ENCODE peak calls at places on chromosomes 3 and 15, in seven cellular contexts. D is H1, J is SK-N-SH, F is GM12878, Y is HCT116, B is HepG2, G is K562. P is an unnamed sample.

GRCh38 chr15:45668386-45668785 is 33.6 kb downstream of the SQOR start:
- DNase-seq in G (no peak), F (no peak), J (no peak), Y (no peak), D (no peak), B (no peak), P (no peak)

GRCh38 chr3:106703524-106703923 is 673.7 kb upstream of the CCDC54 start:
- DNase-seq in G (no peak), Y (no peak), D (no peak), B (no peak), J (peak), F (no peak), P (no peak)

GRCh38 chr3:97719156-97719821 is 45.3 kb upstream of the ARL6 start:
- DNase-seq in D (peak), J (peak), G (peak), B (peak), F (peak), Y (peak), P (peak)

GRCh38 chr3:170477395-170477794 is 58.7 kb downstream of the CLDN11 start:
- DNase-seq in G (no peak), D (no peak), Y (no peak), B (no peak), J (no peak), F (no peak), P (no peak)

GRCh38 chr3:1594940-1595339 is 502.1 kb downstream of the CNTN6 start:
- DNase-seq in J (no peak), Y (no peak), B (no peak), D (no peak), F (no peak), G (no peak), P (no peak)

GRCh38 chr3:36700537-36701248 is 63.7 kb downstream of the DCLK3 start:
- DNase-seq in G (peak), D (peak), F (no peak), Y (peak), J (peak), B (peak), P (peak)

GRCh38 chr3:60017631-60018030 is 967.8 kb upstream of the CFAP20DC start:
- DNase-seq in D (no peak), F (peak), G (no peak), J (no peak), B (no peak), Y (no peak), P (no peak)

GRCh38 chr3:41701196-41701698 is 260.7 kb downstream of the ULK4 start:
- DNase-seq in F (no peak), G (no peak), B (no peak), J (no peak), Y (no peak), D (no peak), P (no peak)

GRCh38 chr3:187833799-187834578 is 88.7 kb upstream of the BCL6 start:
- DNase-seq in F (no peak), B (no peak), G (no peak), D (peak), J (no peak), Y (no peak), P (no peak)

GRCh38 chr3:52509753-52510328 is 14.7 kb downstream of the STAB1 start:
- DNase-seq in D (no peak), Y (no peak), G (no peak), F (no peak), J (no peak), B (no peak), P (no peak)

GRCh38 chr3:178719036-178719635 is 182.9 kb downstream of the KCNMB2 start:
- DNase-seq in G (no peak), B (no peak), F (no peak), J (no peak), Y (no peak), D (no peak), P (no peak)

GRCh38 chr3:140568842-140569520 is 108.9 kb upstream of the TRIM42 start:
- DNase-seq in Y (no peak), D (no peak), F (no peak), B (no peak), J (no peak), G (no peak), P (no peak)

GRCh38 chr3:137854498-137855285 is 90.6 kb downstream of the SOX14 start:
- DNase-seq in D (no peak), B (no peak), G (no peak), Y (no peak), J (no peak), F (no peak), P (peak)

GRCh38 chr3:143040264-143040879 is 39.0 kb downstream of the U2SURP start:
- DNase-seq in F (no peak), J (no peak), G (no peak), D (no peak), B (no peak), Y (no peak), P (peak)

GRCh38 chr3:147937341-147937740 is 528.2 kb downstream of the ZIC1 start:
- DNase-seq in B (no peak), F (no peak), Y (no peak), D (no peak), G (no peak), J (no peak), P (no peak)

GRCh38 chr3:186517218-186517617 is 27.0 kb downstream of the CRYGS start:
- DNase-seq in Y (no peak), G (no peak), D (no peak), B (no peak), J (no peak), F (no peak), P (no peak)

GRCh38 chr3:148582126-148582525 is 115.6 kb upstream of the AGTR1 start:
- DNase-seq in J (no peak), D (no peak), G (no peak), B (no peak), Y (no peak), F (no peak), P (no peak)

GRCh38 chr3:117243657-117244056 is 534.1 kb downstream of the TUSC7 start:
- DNase-seq in F (no peak), Y (no peak), D (no peak), B (no peak), G (no peak), J (no peak), P (no peak)

GRCh38 chr15:98980899-98981228 is 26.7 kb downstream of the PGPEP1L start:
- DNase-seq in F (peak), J (no peak), D (no peak), Y (no peak), B (no peak), G (no peak), P (no peak)

GRCh38 chr15:63891763-63892123 is 58.0 kb upstream of the HERC1 start:
- DNase-seq in J (no peak), Y (no peak), B (no peak), G (no peak), D (no peak), F (no peak), P (no peak)

GRCh38 chr3:185561958-185562357 is 9.6 kb upstream of the LIPH start:
- DNase-seq in Y (no peak), B (no peak), F (no peak), J (no peak), G (no peak), D (peak), P (no peak)

GRCh38 chr3:154151969-154152368 is 30.8 kb downstream of the ARHGEF26 start:
- DNase-seq in Y (no peak), F (no peak), B (no peak), J (no peak), G (no peak), D (no peak), P (no peak)

GRCh38 chr15:74206801-74207281 is 4.3 kb upstream of the STRA6 start:
- DNase-seq in G (no peak), J (no peak), D (no peak), Y (no peak), F (no peak), B (no peak), P (no peak)

GRCh38 chr3:36155515-36155914 is 224.8 kb upstream of the STAC start:
- DNase-seq in B (no peak), J (no peak), D (no peak), Y (no peak), F (no peak), G (no peak), P (no peak)

GRCh38 chr3:29758108-29759020 is 477.5 kb downstream of the RBMS3 start:
- DNase-seq in D (no peak), Y (no peak), F (no peak), B (no peak), G (no peak), J (no peak), P (no peak)

GRCh38 chr3:157810924-157811718 is 295.1 kb downstream of the SHOX2 start:
- DNase-seq in B (no peak), J (peak), G (no peak), Y (no peak), D (no peak), F (no peak), P (no peak)

GRCh38 chr3:79517766-79518413 is 249.9 kb downstream of the ROBO1 start:
- DNase-seq in B (peak), Y (no peak), G (no peak), F (no peak), D (no peak), J (peak), P (peak)

GRCh38 chr15:98554272-98555172 is 93.8 kb upstream of the IGF1R start:
- DNase-seq in J (peak), Y (no peak), B (no peak), D (no peak), F (no peak), G (no peak), P (no peak)

GRCh38 chr3:180325533-180325932 is 276.4 kb upstream of the TTC14 start:
- DNase-seq in Y (no peak), G (no peak), B (no peak), J (no peak), D (no peak), F (no peak), P (no peak)

GRCh38 chr3:128362026-128362965 is 104.4 kb downstream of the DNAJB8 start:
- DNase-seq in G (no peak), F (no peak), J (peak), B (no peak), D (no peak), Y (no peak), P (no peak)

GRCh38 chr15:80929225-80929624 is 60.4 kb downstream of the MESD start:
- DNase-seq in F (no peak), D (no peak), G (no peak), Y (no peak), B (no peak), J (no peak), P (no peak)
- TF ChIP-seq YY1 in F (no peak), D (no peak), G (no peak), Y (no peak), B (no peak), J (no peak), P (no peak)

DNA sequence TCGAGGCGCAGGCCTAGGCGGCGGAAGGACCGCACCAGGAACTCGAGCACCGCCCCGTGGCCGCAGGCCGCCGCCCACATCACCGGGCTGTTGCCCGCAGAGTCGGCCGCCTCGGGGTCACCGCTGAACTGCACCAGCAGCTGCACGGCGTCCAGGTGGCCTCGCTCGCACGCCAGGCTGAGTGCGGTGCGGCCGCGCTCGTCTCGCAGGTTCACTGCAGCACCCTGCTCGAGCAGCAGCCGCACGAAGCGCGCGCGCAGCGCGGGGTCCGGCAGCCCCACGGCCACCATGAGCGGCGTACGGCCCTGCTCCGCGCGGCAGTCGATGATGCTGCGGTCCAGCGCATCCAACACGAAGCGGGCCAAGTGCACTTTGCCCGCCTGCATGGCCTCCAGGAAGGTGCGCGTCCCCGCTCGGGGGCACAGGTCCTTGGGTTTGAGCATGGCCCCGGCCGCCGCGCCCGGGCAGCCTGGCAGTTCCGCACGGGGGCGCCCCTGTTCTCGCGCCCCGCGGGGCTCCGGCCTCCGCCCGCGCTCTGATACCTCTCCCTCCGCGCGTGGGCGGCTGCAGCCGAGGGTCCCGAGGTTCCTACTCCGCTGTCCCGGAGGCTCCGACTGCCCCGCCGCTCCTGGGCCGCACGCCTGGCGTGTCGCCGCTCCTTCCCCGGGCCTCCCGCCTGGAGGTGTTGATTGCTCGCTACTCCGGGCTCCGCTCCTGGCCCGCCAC is 557 bp downstream of the ANKRD63 start:
- DNase-seq in J (peak), D (peak), G (peak), Y (no peak), F (no peak), B (peak), P (no peak)
- TF ChIP-seq YY1 in J (no peak), D (peak), G (no peak), Y (no peak), F (no peak), B (peak), P (no peak)

DNA sequence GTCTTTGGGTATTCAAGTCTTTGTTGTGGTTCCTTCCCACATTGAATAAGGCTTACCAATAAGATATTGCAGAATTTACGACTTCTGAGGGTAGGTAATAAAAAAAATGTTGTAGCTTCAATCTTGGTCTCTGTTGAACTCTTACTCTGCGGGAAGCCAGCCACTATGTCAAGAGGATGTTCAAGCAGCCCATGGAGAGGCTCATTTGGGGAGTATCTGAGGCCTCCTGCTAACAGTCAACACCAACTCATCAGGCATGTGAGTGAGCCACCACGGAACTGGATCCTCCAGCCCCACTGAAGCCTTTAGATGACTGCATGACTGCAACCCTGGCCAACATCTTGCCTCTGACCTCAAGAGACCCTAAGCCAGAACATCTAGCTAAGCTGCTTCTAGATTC is 3.2 kb upstream of the TBC1D23 start:
- DNase-seq in Y (no peak), B (no peak), D (no peak), G (no peak), F (no peak), J (no peak), P (no peak)
- TF ChIP-seq YY1 in Y (no peak), B (no peak), D (no peak), G (no peak), F (no peak), J (no peak), P (no peak)

DNA sequence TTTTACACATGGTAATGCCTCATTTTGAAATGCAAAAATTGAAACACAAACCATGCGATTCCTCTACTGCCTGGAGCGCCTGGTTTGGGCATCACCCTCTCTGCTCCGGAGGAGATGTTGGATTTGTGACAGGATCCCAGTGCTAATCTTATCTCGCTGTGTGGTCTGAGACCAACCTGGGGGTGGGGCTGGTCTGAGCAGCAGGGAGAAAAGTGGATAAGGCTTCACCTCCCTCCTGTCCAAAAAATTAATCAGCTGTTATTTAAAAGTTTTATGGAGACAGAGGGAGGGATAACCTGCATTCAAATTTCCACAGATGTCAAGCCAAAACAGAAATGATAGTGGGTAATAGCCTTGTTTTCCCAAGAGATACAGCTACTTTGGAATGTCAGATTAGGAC is 54.1 kb upstream of the SKOR1 start:
- DNase-seq in Y (no peak), F (no peak), D (no peak), J (peak), G (peak), B (no peak), P (no peak)
- TF ChIP-seq YY1 in Y (no peak), F (no peak), D (no peak), J (no peak), G (no peak), B (no peak), P (no peak)

DNA sequence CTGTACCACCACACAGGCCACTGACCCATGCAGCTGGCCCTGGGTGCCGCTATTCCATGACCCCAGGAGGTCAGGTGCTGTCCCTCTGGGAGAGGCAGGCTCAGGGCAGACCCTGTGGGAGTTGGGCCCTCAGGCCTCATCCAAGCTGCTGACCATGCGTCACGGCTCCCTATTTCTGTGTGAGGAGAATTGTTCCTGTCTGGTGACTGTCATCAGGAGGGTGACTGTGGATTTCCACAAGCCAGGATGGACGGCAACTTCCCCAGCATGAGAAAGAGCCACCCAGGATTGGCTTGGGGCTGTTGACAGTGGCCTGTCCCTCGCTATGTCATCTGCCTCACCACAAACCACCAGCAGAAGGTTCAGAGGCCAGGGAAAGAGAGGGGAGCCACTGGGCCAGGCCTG is 41.4 kb downstream of the ZDHHC19 start:
- DNase-seq in D (no peak), B (no peak), Y (no peak), J (no peak), F (no peak), G (no peak), P (no peak)
- TF ChIP-seq YY1 in D (no peak), B (no peak), Y (no peak), J (no peak), F (no peak), G (no peak), P (no peak)

DNA sequence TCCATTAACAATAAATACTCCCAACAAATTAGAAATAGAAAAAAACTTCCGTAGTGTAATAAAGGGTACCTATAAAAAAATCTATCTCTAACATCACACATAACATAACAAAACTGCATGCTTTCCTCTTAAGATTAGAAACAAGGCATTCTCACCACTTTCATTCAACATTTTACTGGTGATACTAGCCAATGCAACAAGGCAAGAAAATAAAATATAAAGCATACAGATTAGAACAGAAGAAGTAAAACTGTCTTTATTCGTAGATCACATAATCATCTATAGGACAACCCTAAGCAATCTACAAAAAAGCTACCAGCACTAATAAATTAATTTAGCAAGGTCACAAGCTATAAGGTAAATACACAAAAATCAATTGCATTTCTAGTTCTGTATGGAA is 107.1 kb downstream of the PLD1 start:
- DNase-seq in G (no peak), Y (no peak), D (no peak), B (no peak), F (no peak), J (no peak), P (no peak)
- TF ChIP-seq YY1 in G (no peak), Y (no peak), D (no peak), B (no peak), F (no peak), J (no peak), P (no peak)

GRCh38 chr3:197171481-197172067 is 126.8 kb downstream of the DLG1 start:
- DNase-seq in G (no peak), F (no peak), Y (no peak), J (peak), D (no peak), B (no peak), P (no peak)
- TF ChIP-seq YY1 in G (no peak), F (no peak), Y (no peak), J (no peak), D (no peak), B (no peak), P (no peak)

GRCh38 chr15:92808611-92809063 is 91.5 kb upstream of the CHD2 start:
- DNase-seq in Y (no peak), D (no peak), J (peak), B (no peak), G (peak), F (no peak), P (no peak)
- TF ChIP-seq YY1 in Y (no peak), D (no peak), J (no peak), B (no peak), G (no peak), F (no peak), P (no peak)